ENCODE peak calls at places on chromosomes 3 and 15, in four cellular contexts. A is OCI-LY7, K is neural crest cell, N is brain microvascular endothelial cell. R is an unnamed sample.

GRCh38 chr3:133856316-133856715 is 39.4 kb downstream of the RAB6B start:
- DNase-seq in A (no peak), K (no peak), N (peak), R (no peak)

GRCh38 chr15:62416535-62416934 is 251.4 kb upstream of the C2CD4B start:
- DNase-seq in A (no peak), K (no peak), N (no peak), R (no peak)

GRCh38 chr15:79831635-79832034 is 65.2 kb downstream of the MTHFS start:
- DNase-seq in A (no peak), K (no peak), N (no peak), R (no peak)

GRCh38 chr3:45321607-45322391 is 66.6 kb upstream of the LARS2 start:
- DNase-seq in A (no peak), K (no peak), N (no peak), R (no peak)

GRCh38 chr3:178304758-178305157 is 231.5 kb upstream of the KCNMB2 start:
- DNase-seq in A (no peak), K (no peak), N (peak), R (no peak)

GRCh38 chr3:67109651-67110204 is 111.6 kb downstream of the KBTBD8 start:
- DNase-seq in A (peak), K (no peak), N (peak), R (no peak)

GRCh38 chr3:117589454-117589853 is 879.9 kb downstream of the TUSC7 start:
- DNase-seq in A (no peak), K (no peak), N (no peak), R (no peak)

GRCh38 chr3:138945646-138946553 is 1.0 kb downstream of the FOXL2 start:
- DNase-seq in A (no peak), K (no peak), N (no peak), R (no peak)

GRCh38 chr3:127103116-127103515 is 89.8 kb upstream of the PRR23E start:
- DNase-seq in A (no peak), K (no peak), N (no peak), R (no peak)

GRCh38 chr15:65041787-65042186 is 3.4 kb upstream of the SLC51B start:
- DNase-seq in A (no peak), K (no peak), N (no peak), R (no peak)

GRCh38 chr15:68585574-68586273 is 6.9 kb downstream of the CORO2B start:
- DNase-seq in A (no peak), K (no peak), N (no peak), R (no peak)

GRCh38 chr3:197555281-197556261 is at the start of gene BDH1:
- DNase-seq in A (peak), K (peak), N (no peak), R (peak)

GRCh38 chr3:143358793-143359491 is 239.4 kb downstream of the CHST2 start:
- DNase-seq in A (no peak), K (no peak), N (no peak), R (no peak)

GRCh38 chr3:144463916-144464315 is 492.3 kb downstream of the DIPK2A start:
- DNase-seq in A (no peak), K (no peak), N (no peak), R (no peak)

GRCh38 chr15:76565366-76565765 is 228.8 kb downstream of the ISL2 start:
- DNase-seq in A (no peak), K (no peak), N (no peak), R (no peak)

GRCh38 chr15:31383150-31383549 is 56.5 kb downstream of the KLF13 start:
- DNase-seq in A (no peak), K (no peak), N (no peak), R (no peak)

GRCh38 chr3:127768346-127769008 is 53.8 kb downstream of the MGLL start:
- DNase-seq in A (no peak), K (no peak), N (peak), R (no peak)

GRCh38 chr3:158936530-158937113 is 134.8 kb downstream of the MFSD1 start:
- DNase-seq in A (no peak), K (no peak), N (no peak), R (no peak)

GRCh38 chr3:25604107-25604805 is 60.5 kb downstream of the TOP2B start:
- DNase-seq in A (no peak), K (no peak), N (peak), R (no peak)

GRCh38 chr15:38367476-38367875 is 86.5 kb upstream of the FAM98B start:
- DNase-seq in A (no peak), K (no peak), N (no peak), R (no peak)

GRCh38 chr15:90230071-90230494 is 3.7 kb downstream of the CIB1 start:
- DNase-seq in A (no peak), K (no peak), N (no peak), R (no peak)

GRCh38 chr3:79306939-79307590 is 460.7 kb downstream of the ROBO1 start:
- DNase-seq in A (no peak), K (no peak), N (no peak), R (no peak)

GRCh38 chr15:65423977-65424679 is 1.4 kb upstream of the IGDCC4 start:
- DNase-seq in A (no peak), K (no peak), N (no peak), R (no peak)

DNA sequence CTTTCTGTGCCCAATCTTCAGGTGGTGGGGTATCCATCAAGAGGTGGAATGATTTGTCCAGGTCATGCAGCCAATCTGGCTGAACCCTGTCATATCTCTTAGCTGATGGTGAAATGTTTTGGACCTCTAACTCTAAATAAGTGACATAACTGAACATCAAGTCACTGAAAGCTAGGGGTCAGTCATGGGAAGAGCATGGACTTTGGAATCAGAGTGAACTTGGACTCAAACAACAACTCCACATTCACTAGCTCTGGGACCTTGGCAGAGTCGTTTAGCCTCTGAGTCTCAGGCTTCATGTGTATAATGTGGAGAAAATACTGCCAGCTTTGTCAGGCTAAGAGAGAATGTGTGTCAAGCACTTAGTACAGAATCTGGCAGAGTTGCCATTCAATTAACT is 557.8 kb upstream of the CFAP20DC start:
- DNase-seq in A (no peak), K (no peak), N (no peak), R (no peak)
- TF ChIP-seq CTCF in A (no peak), K (no peak), N (peak), R (no peak)

DNA sequence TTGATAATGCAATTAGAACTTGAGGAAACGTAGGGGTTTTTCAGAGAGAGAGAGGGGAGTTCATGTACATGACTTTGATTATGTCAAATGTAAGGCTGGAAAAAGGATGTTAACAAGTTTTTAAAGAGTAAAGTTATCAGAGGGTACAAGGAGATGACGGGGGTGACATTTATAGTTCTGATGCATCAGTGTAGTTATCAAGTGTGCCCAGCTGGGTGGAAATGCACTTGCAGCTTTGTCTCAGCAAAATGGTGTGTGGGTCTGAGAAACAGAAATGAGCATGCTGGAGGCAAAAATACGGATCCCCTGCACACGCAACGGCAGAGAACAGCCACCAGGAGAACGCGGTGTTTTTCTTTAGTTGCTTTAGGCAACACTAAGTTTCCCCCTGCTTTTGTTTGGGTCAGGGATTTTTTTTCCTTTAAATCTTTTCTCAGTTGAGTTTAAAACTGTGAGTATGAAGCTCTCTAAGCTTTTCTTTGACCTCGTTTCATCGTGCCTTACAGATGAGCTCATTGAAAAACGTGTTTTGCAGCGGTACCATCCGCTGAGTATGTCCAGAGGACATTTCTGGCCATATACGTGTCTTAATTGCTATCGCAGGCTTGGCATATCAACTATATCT is 205.4 kb downstream of the PDZRN3 start:
- DNase-seq in A (no peak), K (no peak), N (no peak), R (no peak)
- TF ChIP-seq CTCF in A (no peak), K (peak), N (peak), R (peak)

GRCh38 chr3:174253221-174253620 is 605.9 kb upstream of the NAALADL2 start:
- DNase-seq in A (no peak), K (no peak), N (no peak), R (no peak)

GRCh38 chr3:174253940-174254339 is 605.2 kb upstream of the NAALADL2 start:
- DNase-seq in A (no peak), K (no peak), N (no peak), R (no peak)

GRCh38 chr3:174251696-174252095 is 607.4 kb upstream of the NAALADL2 start:
- DNase-seq in A (no peak), K (no peak), N (no peak), R (no peak)

GRCh38 chr3:174255454-174255853 is 603.7 kb upstream of the NAALADL2 start:
- DNase-seq in A (no peak), K (no peak), N (no peak), R (no peak)
- TF ChIP-seq CTCF in A (no peak), K (no peak), N (no peak), R (no peak)

GRCh38 chr3:195895078-195895899 is 13.1 kb downstream of the TNK2 start:
- DNase-seq in A (peak), K (peak), N (no peak), R (no peak)
- TF ChIP-seq CTCF in A (no peak), K (no peak), N (peak), R (no peak)

R was measured in mesothelial cell of epicardium.